ENCODE peak calls at places on chromosomes 7 and 10, in nine cellular contexts. One of them, this sample, is unnamed.

GRCh38 chr7:102115181-102115580 is 171.5 kb upstream of the SH2B2 start:
- DNase-seq in esophagus muscularis mucosa: no peak
- DNase-seq in spleen: no peak
- DNase-seq in stomach: no peak
- DNase-seq in endothelial cell of umbilical vein: no peak
- DNase-seq in IMR-90: no peak
- DNase-seq in A549: no peak
- DNase-seq in lower leg skin: no peak
- DNase-seq in transverse colon: no peak
- DNase-seq in this sample: no peak

GRCh38 chr10:112951349-112952281 is 1.6 kb downstream of the TCF7L2 start:
- DNase-seq in endothelial cell of umbilical vein: peak
- DNase-seq in IMR-90: peak
- DNase-seq in spleen: peak
- DNase-seq in A549: peak
- DNase-seq in stomach: peak
- DNase-seq in lower leg skin: peak
- DNase-seq in esophagus muscularis mucosa: no peak
- DNase-seq in transverse colon: peak
- DNase-seq in this sample: peak

GRCh38 chr10:12549297-12549696 is 199.9 kb downstream of the CAMK1D start:
- DNase-seq in lower leg skin: no peak
- DNase-seq in esophagus muscularis mucosa: no peak
- DNase-seq in transverse colon: no peak
- DNase-seq in spleen: no peak
- DNase-seq in A549: peak
- DNase-seq in IMR-90: no peak
- DNase-seq in stomach: no peak
- DNase-seq in endothelial cell of umbilical vein: no peak
- DNase-seq in this sample: no peak

GRCh38 chr10:119957451-119957850 is 64.9 kb downstream of the SEC23IP start:
- DNase-seq in lower leg skin: no peak
- DNase-seq in A549: no peak
- DNase-seq in IMR-90: no peak
- DNase-seq in esophagus muscularis mucosa: no peak
- DNase-seq in endothelial cell of umbilical vein: no peak
- DNase-seq in spleen: no peak
- DNase-seq in transverse colon: no peak
- DNase-seq in stomach: no peak
- DNase-seq in this sample: no peak

GRCh38 chr10:18368681-18369080 is 228.5 kb downstream of the CACNB2 start:
- DNase-seq in esophagus muscularis mucosa: no peak
- DNase-seq in transverse colon: no peak
- DNase-seq in endothelial cell of umbilical vein: no peak
- DNase-seq in stomach: no peak
- DNase-seq in spleen: no peak
- DNase-seq in IMR-90: peak
- DNase-seq in lower leg skin: no peak
- DNase-seq in A549: no peak
- DNase-seq in this sample: no peak

GRCh38 chr10:116163308-116163707 is 109.7 kb downstream of the GFRA1 start:
- DNase-seq in lower leg skin: no peak
- DNase-seq in endothelial cell of umbilical vein: no peak
- DNase-seq in transverse colon: no peak
- DNase-seq in spleen: no peak
- DNase-seq in IMR-90: no peak
- DNase-seq in esophagus muscularis mucosa: no peak
- DNase-seq in stomach: no peak
- DNase-seq in A549: no peak
- DNase-seq in this sample: no peak

GRCh38 chr7:130996841-130997231 is 262.8 kb upstream of the KLF14 start:
- DNase-seq in spleen: peak
- DNase-seq in endothelial cell of umbilical vein: peak
- DNase-seq in transverse colon: peak
- DNase-seq in stomach: peak
- DNase-seq in lower leg skin: no peak
- DNase-seq in esophagus muscularis mucosa: peak
- DNase-seq in IMR-90: peak
- DNase-seq in A549: peak
- DNase-seq in this sample: no peak

GRCh38 chr10:70753841-70754621 is 31.1 kb downstream of the TBATA start:
- DNase-seq in stomach: no peak
- DNase-seq in transverse colon: no peak
- DNase-seq in A549: no peak
- DNase-seq in spleen: peak
- DNase-seq in esophagus muscularis mucosa: no peak
- DNase-seq in IMR-90: peak
- DNase-seq in lower leg skin: no peak
- DNase-seq in endothelial cell of umbilical vein: no peak
- DNase-seq in this sample: no peak

GRCh38 chr10:22481687-22482539 is 136.6 kb downstream of the SPAG6 start:
- DNase-seq in transverse colon: no peak
- DNase-seq in IMR-90: no peak
- DNase-seq in esophagus muscularis mucosa: no peak
- DNase-seq in A549: no peak
- DNase-seq in lower leg skin: no peak
- DNase-seq in endothelial cell of umbilical vein: peak
- DNase-seq in spleen: no peak
- DNase-seq in stomach: no peak
- DNase-seq in this sample: no peak

GRCh38 chr10:122828716-122829255 is 16.9 kb downstream of the CUZD1 start:
- DNase-seq in IMR-90: no peak
- DNase-seq in lower leg skin: no peak
- DNase-seq in stomach: no peak
- DNase-seq in A549: no peak
- DNase-seq in transverse colon: no peak
- DNase-seq in spleen: no peak
- DNase-seq in esophagus muscularis mucosa: peak
- DNase-seq in endothelial cell of umbilical vein: no peak
- DNase-seq in this sample: no peak

GRCh38 chr10:70885931-70886903 is 2.1 kb downstream of the PCBD1 start:
- DNase-seq in IMR-90: no peak
- DNase-seq in lower leg skin: no peak
- DNase-seq in stomach: no peak
- DNase-seq in A549: no peak
- DNase-seq in esophagus muscularis mucosa: no peak
- DNase-seq in spleen: no peak
- DNase-seq in endothelial cell of umbilical vein: peak
- DNase-seq in transverse colon: no peak
- DNase-seq in this sample: no peak

GRCh38 chr7:30751696-30752273 is at the start of gene INMT:
- DNase-seq in esophagus muscularis mucosa: no peak
- DNase-seq in lower leg skin: no peak
- DNase-seq in stomach: no peak
- DNase-seq in transverse colon: no peak
- DNase-seq in endothelial cell of umbilical vein: no peak
- DNase-seq in A549: no peak
- DNase-seq in IMR-90: no peak
- DNase-seq in spleen: no peak
- DNase-seq in this sample: peak

GRCh38 chr10:4176500-4177281 is 391.7 kb upstream of the KLF6 start:
- DNase-seq in endothelial cell of umbilical vein: no peak
- DNase-seq in esophagus muscularis mucosa: peak
- DNase-seq in stomach: no peak
- DNase-seq in A549: no peak
- DNase-seq in transverse colon: no peak
- DNase-seq in lower leg skin: no peak
- DNase-seq in IMR-90: no peak
- DNase-seq in spleen: no peak
- DNase-seq in this sample: no peak

GRCh38 chr7:23654508-23654907 is 25.5 kb upstream of the FAM221A start:
- DNase-seq in stomach: peak
- DNase-seq in endothelial cell of umbilical vein: peak
- DNase-seq in IMR-90: peak
- DNase-seq in esophagus muscularis mucosa: no peak
- DNase-seq in spleen: no peak
- DNase-seq in A549: peak
- DNase-seq in lower leg skin: no peak
- DNase-seq in transverse colon: peak
- DNase-seq in this sample: no peak

GRCh38 chr7:91240546-91240945 is 23.7 kb upstream of the FZD1 start:
- DNase-seq in transverse colon: no peak
- DNase-seq in endothelial cell of umbilical vein: no peak
- DNase-seq in esophagus muscularis mucosa: no peak
- DNase-seq in stomach: no peak
- DNase-seq in A549: no peak
- DNase-seq in spleen: no peak
- DNase-seq in IMR-90: peak
- DNase-seq in lower leg skin: peak
- DNase-seq in this sample: no peak

GRCh38 chr7:73519867-73520672 is 2.0 kb downstream of the BAZ1B start:
- DNase-seq in endothelial cell of umbilical vein: no peak
- DNase-seq in spleen: peak
- DNase-seq in IMR-90: peak
- DNase-seq in lower leg skin: no peak
- DNase-seq in A549: peak
- DNase-seq in stomach: no peak
- DNase-seq in esophagus muscularis mucosa: no peak
- DNase-seq in transverse colon: peak
- DNase-seq in this sample: no peak

GRCh38 chr7:130880668-130881067 is 146.7 kb upstream of the KLF14 start:
- DNase-seq in A549: no peak
- DNase-seq in lower leg skin: no peak
- DNase-seq in stomach: no peak
- DNase-seq in IMR-90: peak
- DNase-seq in endothelial cell of umbilical vein: no peak
- DNase-seq in spleen: no peak
- DNase-seq in esophagus muscularis mucosa: no peak
- DNase-seq in transverse colon: no peak
- DNase-seq in this sample: no peak

GRCh38 chr10:48306265-48306869 is at the start of gene MAPK8:
- DNase-seq in endothelial cell of umbilical vein: peak
- DNase-seq in stomach: peak
- DNase-seq in spleen: peak
- DNase-seq in esophagus muscularis mucosa: no peak
- DNase-seq in A549: peak
- DNase-seq in lower leg skin: peak
- DNase-seq in transverse colon: peak
- DNase-seq in IMR-90: peak
- DNase-seq in this sample: peak
- TF ChIP-seq POLR2A in endothelial cell of umbilical vein: peak
- TF ChIP-seq POLR2A in stomach: no peak
- TF ChIP-seq POLR2A in spleen: peak
- TF ChIP-seq POLR2A in esophagus muscularis mucosa: peak
- TF ChIP-seq POLR2A in A549: peak
- TF ChIP-seq POLR2A in lower leg skin: peak
- TF ChIP-seq POLR2A in transverse colon: peak
- TF ChIP-seq POLR2A in IMR-90: peak
- TF ChIP-seq POLR2A in this sample: peak

DNA sequence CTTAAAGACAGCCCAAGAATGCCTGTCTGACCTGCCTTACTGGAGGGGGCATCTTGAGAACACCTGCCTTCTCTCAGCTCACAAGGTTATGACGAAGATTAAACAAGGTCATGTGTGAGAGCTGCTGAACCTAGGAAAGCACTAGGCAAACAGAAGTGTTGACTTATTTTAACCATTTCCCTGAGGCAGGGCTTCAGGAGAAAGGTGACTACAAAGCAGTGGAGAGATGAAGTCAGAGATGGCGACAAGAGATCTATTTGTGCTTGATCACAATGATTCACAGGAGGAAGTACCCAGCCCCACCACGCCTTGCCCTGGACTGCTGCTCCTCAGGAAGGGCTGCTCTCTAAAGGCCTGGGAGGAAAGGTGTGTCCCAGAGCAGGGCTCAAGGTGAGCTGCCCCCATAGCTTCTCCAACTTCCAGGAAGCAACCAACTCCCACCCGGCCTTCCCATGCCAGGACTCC is 27.8 kb downstream of the STN1 start:
- DNase-seq in endothelial cell of umbilical vein: peak
- DNase-seq in A549: peak
- DNase-seq in spleen: no peak
- DNase-seq in stomach: peak
- DNase-seq in IMR-90: peak
- DNase-seq in transverse colon: peak
- DNase-seq in lower leg skin: no peak
- DNase-seq in esophagus muscularis mucosa: no peak
- DNase-seq in this sample: no peak
- H3K4me3 ChIP-seq in endothelial cell of umbilical vein: no peak
- H3K4me3 ChIP-seq in A549: no peak
- H3K4me3 ChIP-seq in spleen: no peak
- H3K4me3 ChIP-seq in stomach: no peak
- H3K4me3 ChIP-seq in IMR-90: no peak
- H3K4me3 ChIP-seq in transverse colon: no peak
- H3K4me3 ChIP-seq in lower leg skin: no peak
- H3K4me3 ChIP-seq in esophagus muscularis mucosa: no peak
- H3K4me3 ChIP-seq in this sample: no peak

GRCh38 chr7:39733881-39734571 is 110.7 kb downstream of the RALA start:
- DNase-seq in A549: peak
- DNase-seq in spleen: no peak
- DNase-seq in stomach: no peak
- DNase-seq in IMR-90: peak
- DNase-seq in transverse colon: no peak
- DNase-seq in lower leg skin: no peak
- DNase-seq in esophagus muscularis mucosa: no peak
- DNase-seq in endothelial cell of umbilical vein: peak
- DNase-seq in this sample: no peak

GRCh38 chr7:39734605-39735004 is 111.2 kb downstream of the RALA start:
- DNase-seq in spleen: no peak
- DNase-seq in A549: no peak
- DNase-seq in endothelial cell of umbilical vein: no peak
- DNase-seq in transverse colon: no peak
- DNase-seq in lower leg skin: no peak
- DNase-seq in esophagus muscularis mucosa: no peak
- DNase-seq in stomach: no peak
- DNase-seq in IMR-90: no peak
- DNase-seq in this sample: no peak

GRCh38 chr7:39732837-39733804 is 109.7 kb downstream of the RALA start:
- DNase-seq in spleen: peak
- DNase-seq in lower leg skin: peak
- DNase-seq in IMR-90: peak
- DNase-seq in esophagus muscularis mucosa: peak
- DNase-seq in A549: peak
- DNase-seq in stomach: peak
- DNase-seq in transverse colon: peak
- DNase-seq in endothelial cell of umbilical vein: peak
- DNase-seq in this sample: peak

DNA sequence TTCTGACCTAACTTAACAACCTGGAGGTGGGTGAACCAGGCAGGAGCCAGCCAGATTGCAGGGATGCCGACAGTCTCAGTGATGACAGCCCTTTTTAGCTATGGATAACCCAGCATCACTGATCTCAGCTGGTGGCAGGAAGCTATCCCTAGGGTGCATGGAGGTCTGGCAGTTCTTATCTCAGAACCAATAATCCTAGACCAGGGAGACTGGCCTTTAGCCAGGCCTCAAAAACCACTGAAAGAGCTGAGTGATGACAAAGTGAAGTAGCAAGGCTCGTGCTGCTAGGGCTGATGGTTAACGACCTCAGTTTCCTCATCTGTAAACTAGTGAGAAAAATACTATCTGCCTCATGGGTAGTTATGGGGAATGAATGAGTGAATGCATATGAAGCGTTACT is 112.5 kb downstream of the RALA start:
- DNase-seq in IMR-90: peak
- DNase-seq in A549: no peak
- DNase-seq in stomach: no peak
- DNase-seq in esophagus muscularis mucosa: no peak
- DNase-seq in endothelial cell of umbilical vein: no peak
- DNase-seq in spleen: no peak
- DNase-seq in lower leg skin: no peak
- DNase-seq in transverse colon: no peak
- DNase-seq in this sample: no peak
- TF ChIP-seq CTCF in IMR-90: no peak
- TF ChIP-seq CTCF in A549: no peak
- TF ChIP-seq CTCF in stomach: no peak
- TF ChIP-seq CTCF in esophagus muscularis mucosa: no peak
- TF ChIP-seq CTCF in endothelial cell of umbilical vein: no peak
- TF ChIP-seq CTCF in spleen: no peak
- TF ChIP-seq CTCF in lower leg skin: no peak
- TF ChIP-seq CTCF in transverse colon: no peak
- TF ChIP-seq CTCF in this sample: no peak

GRCh38 chr7:26195182-26195581 is 5.4 kb downstream of the HNRNPA2B1 start:
- DNase-seq in stomach: no peak
- DNase-seq in esophagus muscularis mucosa: no peak
- DNase-seq in IMR-90: no peak
- DNase-seq in A549: no peak
- DNase-seq in transverse colon: no peak
- DNase-seq in lower leg skin: no peak
- DNase-seq in spleen: no peak
- DNase-seq in endothelial cell of umbilical vein: no peak
- DNase-seq in this sample: no peak
- TF ChIP-seq POLR2A in stomach: no peak
- TF ChIP-seq POLR2A in esophagus muscularis mucosa: no peak
- TF ChIP-seq POLR2A in IMR-90: no peak
- TF ChIP-seq POLR2A in A549: no peak
- TF ChIP-seq POLR2A in transverse colon: no peak
- TF ChIP-seq POLR2A in lower leg skin: no peak
- TF ChIP-seq POLR2A in spleen: no peak
- TF ChIP-seq POLR2A in endothelial cell of umbilical vein: no peak
- TF ChIP-seq POLR2A in this sample: no peak